ENCODE peak calls at places on chromosomes 1 and 21, in nine cellular contexts. R, C, B, P, G, A, Y, D and Q are unnamed samples.

GRCh38 chr1:36160949-36161485 is 5.1 kb downstream of the MAP7D1 start:
- DNase-seq in P (peak), Y (no peak), R (peak), B (no peak), C (peak), D (peak), G (peak), A (peak), Q (peak)

GRCh38 chr21:17451364-17451869 is 61.4 kb upstream of the CXADR start:
- DNase-seq in P (no peak), B (no peak), G (no peak), C (no peak), R (no peak), Y (no peak), A (no peak), D (no peak), Q (no peak)

GRCh38 chr1:9400425-9401079 is 107.9 kb downstream of the SPSB1 start:
- DNase-seq in Y (no peak), R (no peak), C (no peak), D (no peak), G (peak), A (no peak), P (no peak), B (no peak), Q (no peak)

GRCh38 chr21:44437696-44438431 is 17.4 kb upstream of the LRRC3 start:
- DNase-seq in R (no peak), B (no peak), G (no peak), Y (no peak), C (peak), D (no peak), A (no peak), P (no peak), Q (peak)

GRCh38 chr1:162840256-162840839 is 20.6 kb downstream of the CCDC190 start:
- DNase-seq in Y (no peak), C (no peak), D (no peak), P (no peak), G (no peak), A (no peak), B (no peak), R (no peak), Q (no peak)

GRCh38 chr1:36253463-36253862 is 29.2 kb downstream of the THRAP3 start:
- DNase-seq in C (no peak), D (no peak), P (no peak), B (no peak), A (no peak), G (no peak), Y (no peak), R (peak), Q (no peak)

GRCh38 chr1:205709059-205709398 is 28.7 kb upstream of the SLC45A3 start:
- DNase-seq in C (no peak), A (no peak), G (no peak), D (no peak), Y (no peak), R (no peak), P (no peak), B (peak), Q (no peak)

GRCh38 chr1:183887826-183888819 is 83.2 kb downstream of the RGL1 start:
- DNase-seq in D (no peak), Y (no peak), A (no peak), R (no peak), G (no peak), P (no peak), B (no peak), C (no peak), Q (no peak)

GRCh38 chr1:84505167-84506001 is 802 bp upstream of the SPATA1 start:
- DNase-seq in P (no peak), G (no peak), C (no peak), Y (peak), D (peak), B (peak), R (peak), A (no peak), Q (peak)

GRCh38 chr1:89736937-89737733 is 83.7 kb upstream of the LRRC8D start:
- DNase-seq in G (no peak), D (no peak), P (no peak), C (no peak), A (no peak), B (no peak), R (no peak), Y (no peak), Q (no peak)

GRCh38 chr1:50735443-50735842 is 224.6 kb downstream of the FAF1 start:
- DNase-seq in B (no peak), P (no peak), C (no peak), R (peak), Y (peak), A (no peak), D (no peak), G (no peak), Q (no peak)

GRCh38 chr1:237867380-237867888 is 23.3 kb downstream of the ZP4 start:
- DNase-seq in C (no peak), R (no peak), Y (no peak), B (no peak), A (no peak), D (no peak), P (no peak), G (no peak), Q (no peak)

GRCh38 chr1:19752083-19752696 is 47.5 kb downstream of the TMCO4 start:
- DNase-seq in P (no peak), R (peak), C (no peak), A (no peak), Y (no peak), G (no peak), D (no peak), B (no peak), Q (no peak)

GRCh38 chr1:204107892-204108291 is 35.0 kb downstream of the SOX13 start:
- DNase-seq in P (no peak), D (no peak), G (no peak), Y (no peak), A (no peak), C (no peak), R (no peak), B (no peak), Q (no peak)

GRCh38 chr1:199512037-199512710 is 515.3 kb upstream of the NR5A2 start:
- DNase-seq in R (no peak), B (no peak), G (no peak), P (no peak), C (no peak), A (no peak), D (no peak), Y (no peak), Q (no peak)

GRCh38 chr1:150365945-150366344 is 2.0 kb downstream of the RPRD2 start:
- DNase-seq in B (no peak), G (no peak), P (no peak), R (no peak), Y (no peak), D (no peak), A (no peak), C (no peak), Q (no peak)